ENCODE peak calls at places on chromosomes 12 and 14, in five cellular contexts. D is spleen, T is breast epithelium, S is suprapubic skin, F is IMR-90. R is an unnamed sample. For H3K4me1, the result is how much of the 10 kb centered on the place peaks cover.

GRCh38 chr12:105705765-105706164 is 375.3 kb downstream of the C12orf75 start:
- DNase-seq in S (no peak), T (no peak), F (peak), D (no peak), R (peak)

GRCh38 chr12:20865873-20866272 is 55.4 kb downstream of the SLCO1B3 start:
- DNase-seq in D (no peak), S (no peak), T (no peak), F (no peak), R (no peak)

GRCh38 chr14:61636792-61637191 is 58.5 kb upstream of the HIF1A start:
- DNase-seq in F (no peak), T (no peak), D (no peak), S (no peak), R (no peak)

GRCh38 chr14:71582705-71583104 is 349.5 kb upstream of the RGS6 start:
- DNase-seq in D (no peak), S (no peak), T (no peak), F (peak), R (no peak)

GRCh38 chr12:106305376-106305775 is 2.8 kb downstream of the TCP11L2 start:
- DNase-seq in F (peak), D (no peak), S (no peak), T (no peak), R (no peak)

GRCh38 chr12:74043343-74043742 is 494.3 kb upstream of the ATXN7L3B start:
- DNase-seq in F (no peak), T (no peak), S (no peak), D (no peak), R (no peak)

GRCh38 chr14:74574092-74574438 is 38.0 kb downstream of the LTBP2 start:
- DNase-seq in S (no peak), D (peak), T (no peak), F (no peak), R (no peak)

GRCh38 chr12:38850463-38850862 is 54.9 kb downstream of the CPNE8 start:
- DNase-seq in D (no peak), S (no peak), F (no peak), T (no peak), R (peak)

GRCh38 chr14:79090781-79091180 is 920.6 kb downstream of the NRXN3 start:
- DNase-seq in S (no peak), T (no peak), D (no peak), F (no peak), R (no peak)

GRCh38 chr12:131831635-131832041 is 3.4 kb downstream of the MMP17 start:
- DNase-seq in F (peak), D (no peak), T (no peak), S (peak), R (no peak)

GRCh38 chr14:102155150-102155549 is 15.5 kb downstream of the WDR20 start:
- DNase-seq in S (no peak), T (no peak), D (no peak), F (peak), R (no peak)

DNA sequence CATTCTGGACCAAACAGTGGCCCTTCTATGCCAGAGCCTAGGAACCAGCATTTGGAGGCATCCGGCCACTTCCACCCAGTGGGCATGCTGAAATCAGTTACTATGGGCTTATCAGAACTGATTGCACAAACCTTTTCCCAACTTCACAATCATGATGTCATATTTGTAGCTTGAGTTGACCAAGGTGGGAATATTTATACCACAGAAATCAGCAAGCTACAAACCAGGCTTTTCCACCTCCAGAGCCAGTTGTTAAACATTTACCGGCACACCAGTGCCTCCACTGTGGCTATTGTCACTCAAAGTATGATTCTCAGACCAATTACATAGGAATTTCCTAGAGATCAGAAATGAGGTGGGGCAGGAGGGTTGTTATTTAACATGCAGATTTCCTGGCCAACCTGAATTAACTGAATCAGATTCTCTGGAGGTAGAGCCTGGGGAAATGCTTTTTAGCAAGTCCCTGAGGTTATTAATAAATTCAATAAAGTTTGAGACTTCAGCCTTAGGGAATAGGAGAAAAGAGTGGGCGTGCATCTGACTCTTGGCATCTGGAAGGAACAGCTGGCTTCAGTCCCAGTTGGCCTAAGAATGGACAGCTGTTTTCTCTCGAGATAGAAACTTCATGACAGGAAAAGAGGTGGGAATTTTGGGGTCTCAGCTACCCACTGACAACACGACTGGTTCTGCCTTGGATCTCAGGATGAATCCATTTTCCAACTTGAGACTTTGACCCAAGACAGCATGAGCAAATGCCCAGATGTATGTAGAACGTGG is 273.8 kb downstream of the ZFP36L1 start:
- DNase-seq in T (no peak), S (no peak), D (no peak), F (peak), R (no peak)
- H3K4me1 ChIP-seq in T (under half), S (half or more), D (under half), F (under half), R (under half)

DNA sequence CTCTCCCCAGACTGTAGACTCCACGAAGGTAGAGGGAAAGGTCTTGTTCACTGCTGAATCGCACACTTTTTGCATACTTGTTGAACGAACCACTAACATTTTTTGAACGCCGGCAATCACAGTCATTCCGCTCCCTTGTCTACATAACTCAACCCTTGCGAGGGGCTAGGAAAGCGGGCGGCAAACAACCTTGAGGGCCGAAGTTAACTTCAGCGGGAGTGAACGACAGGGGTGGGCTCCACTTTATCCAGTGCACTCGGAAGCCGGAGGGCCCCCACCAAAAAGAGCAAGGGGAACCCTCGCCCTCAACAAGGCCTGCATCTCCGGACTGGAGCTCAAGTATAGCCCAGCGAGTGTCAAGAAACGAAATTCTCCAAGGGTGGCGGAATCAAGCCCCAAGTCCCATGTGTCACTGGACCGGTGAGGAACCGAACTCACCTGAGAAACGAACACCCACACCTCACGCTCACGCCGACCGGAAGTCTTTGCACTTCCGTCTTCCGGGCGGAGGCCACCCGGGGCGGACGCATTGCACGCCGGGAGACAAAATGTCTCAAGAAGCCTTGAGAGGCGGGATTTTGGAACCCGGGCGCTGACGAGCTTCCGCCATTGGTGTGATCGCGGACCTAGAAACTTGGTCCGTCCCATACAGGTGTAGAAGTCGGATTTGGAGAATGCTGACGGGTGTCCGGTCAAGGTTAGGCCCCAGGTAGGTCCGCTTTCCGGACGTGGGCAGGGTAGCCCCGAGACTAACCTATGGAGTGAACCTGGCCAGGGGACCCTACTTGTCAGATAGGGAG is at the start of gene LLPH:
- DNase-seq in D (peak), F (peak), S (peak), T (peak), R (peak)
- H3K27ac ChIP-seq in D (peak), F (peak), S (peak), T (peak), R (peak)

DNA sequence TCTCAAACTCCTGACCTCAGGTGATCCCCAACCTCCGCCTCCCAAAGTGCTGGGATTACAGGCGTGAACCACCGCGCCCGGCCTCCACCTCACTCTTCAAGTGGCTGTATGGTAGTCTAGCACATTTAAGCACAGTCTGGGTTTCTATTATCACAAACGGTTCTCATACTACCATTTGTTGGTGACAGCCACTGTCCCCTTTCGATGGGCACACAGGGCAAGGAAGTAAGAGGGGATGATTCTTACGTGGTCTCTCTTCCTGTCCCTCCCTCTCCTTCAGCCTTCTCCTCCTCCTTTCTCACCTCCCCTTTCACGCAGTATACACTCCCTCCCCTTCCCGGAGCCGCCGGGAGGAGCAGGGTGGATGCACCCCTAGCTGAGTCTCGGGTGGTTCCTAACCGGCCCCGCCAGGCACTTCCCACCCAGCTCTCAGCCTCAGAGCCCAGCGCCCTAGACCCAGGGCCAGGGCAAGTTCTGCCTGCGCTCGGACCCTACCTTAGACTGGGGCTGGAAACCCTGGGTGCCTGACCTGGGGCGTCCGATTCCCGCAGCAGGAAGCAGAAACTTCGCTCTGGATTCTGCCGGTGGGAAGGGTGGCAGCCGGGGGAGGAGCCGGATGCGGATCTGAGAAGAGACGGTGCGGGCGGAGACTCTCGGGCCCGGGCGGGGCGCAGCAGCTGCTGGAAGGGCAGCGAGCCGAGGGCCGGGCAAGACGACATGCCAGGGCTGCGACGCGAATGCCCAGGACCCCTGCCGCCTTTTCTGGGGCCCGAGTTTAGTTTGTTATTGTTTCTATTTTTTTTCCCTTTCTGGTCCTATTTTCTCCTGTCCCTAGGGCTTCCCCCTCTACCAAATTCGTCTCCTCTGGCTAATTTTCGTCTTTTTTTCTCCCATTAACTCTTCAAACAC is at the start of gene TEP1:
- DNase-seq in T (peak), D (peak), S (peak), F (peak), R (peak)
- TF ChIP-seq POLR2A in T (peak), D (no peak), S (peak), F (peak), R (peak)

GRCh38 chr14:84084056-84084590 is 1445.8 kb upstream of the FLRT2 start:
- DNase-seq in F (no peak), D (no peak), S (no peak), T (no peak), R (no peak)

GRCh38 chr14:84085493-84085892 is 1444.5 kb upstream of the FLRT2 start:
- DNase-seq in S (no peak), D (no peak), F (no peak), T (no peak), R (no peak)

GRCh38 chr14:84086714-84087113 is 1443.2 kb upstream of the FLRT2 start:
- DNase-seq in D (no peak), T (no peak), F (no peak), S (no peak), R (no peak)

GRCh38 chr14:84080961-84081360 is 1449.0 kb upstream of the FLRT2 start:
- DNase-seq in S (no peak), D (no peak), T (no peak), F (peak), R (no peak)
- H3K4me1 ChIP-seq in S (under half), D (under half), T (under half), F (under half), R (under half)

GRCh38 chr12:116337312-116337711 is 59.8 kb upstream of the MED13L start:
- DNase-seq in T (no peak), F (no peak), S (no peak), D (no peak), R (no peak)
- H3K27ac ChIP-seq in T (no peak), F (no peak), S (no peak), D (no peak), R (no peak)

GRCh38 chr14:100677152-100677924 is 49.4 kb upstream of the DLK1 start:
- DNase-seq in D (peak), F (no peak), S (no peak), T (no peak), R (peak)
- TF ChIP-seq POLR2A in D (no peak), F (no peak), S (no peak), T (no peak), R (peak)

DNA sequence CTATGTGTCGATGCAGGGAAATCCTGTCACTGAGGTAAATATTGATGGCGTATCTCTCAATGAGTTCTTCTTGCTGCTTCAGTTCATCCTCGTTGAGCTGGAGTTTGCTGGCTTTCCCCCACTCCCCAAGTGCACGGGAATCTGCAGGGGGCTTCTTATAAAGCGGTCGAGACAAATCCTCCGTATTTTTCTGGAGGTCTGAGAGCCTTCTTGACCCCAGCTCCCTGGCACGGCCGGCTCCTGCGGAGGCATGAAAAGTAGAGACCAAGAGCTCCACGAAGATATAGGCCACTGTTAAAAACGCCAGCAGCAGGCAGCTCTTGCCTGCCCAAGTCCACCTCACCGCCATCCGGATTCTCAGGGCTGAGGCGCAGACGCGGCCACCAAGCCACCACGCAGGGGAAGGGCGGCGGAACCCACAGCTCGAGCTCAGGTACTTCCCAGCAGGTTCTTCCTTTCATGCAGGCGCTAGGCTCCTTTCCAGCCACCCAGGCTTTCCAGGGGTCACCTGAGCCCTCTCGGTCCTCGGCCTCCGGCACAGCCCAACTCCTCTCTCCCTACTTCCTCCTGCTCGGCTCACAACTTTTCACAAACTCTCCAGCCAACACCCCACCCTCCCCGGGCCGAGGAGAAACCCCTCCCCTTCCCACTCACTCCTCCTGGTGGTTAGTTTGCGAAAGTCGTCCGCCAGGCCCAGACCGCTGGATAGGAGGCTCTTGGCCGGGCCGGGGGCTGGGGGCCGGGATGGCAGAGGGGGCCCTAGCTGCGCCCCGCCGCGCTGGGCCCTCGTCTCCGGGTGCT is at the start of gene GALNT4:
- DNase-seq in S (peak), D (peak), F (peak), T (peak), R (peak)
- H3K4me1 ChIP-seq in S (half or more), D (under half), F (under half), T (under half), R (under half)

DNA sequence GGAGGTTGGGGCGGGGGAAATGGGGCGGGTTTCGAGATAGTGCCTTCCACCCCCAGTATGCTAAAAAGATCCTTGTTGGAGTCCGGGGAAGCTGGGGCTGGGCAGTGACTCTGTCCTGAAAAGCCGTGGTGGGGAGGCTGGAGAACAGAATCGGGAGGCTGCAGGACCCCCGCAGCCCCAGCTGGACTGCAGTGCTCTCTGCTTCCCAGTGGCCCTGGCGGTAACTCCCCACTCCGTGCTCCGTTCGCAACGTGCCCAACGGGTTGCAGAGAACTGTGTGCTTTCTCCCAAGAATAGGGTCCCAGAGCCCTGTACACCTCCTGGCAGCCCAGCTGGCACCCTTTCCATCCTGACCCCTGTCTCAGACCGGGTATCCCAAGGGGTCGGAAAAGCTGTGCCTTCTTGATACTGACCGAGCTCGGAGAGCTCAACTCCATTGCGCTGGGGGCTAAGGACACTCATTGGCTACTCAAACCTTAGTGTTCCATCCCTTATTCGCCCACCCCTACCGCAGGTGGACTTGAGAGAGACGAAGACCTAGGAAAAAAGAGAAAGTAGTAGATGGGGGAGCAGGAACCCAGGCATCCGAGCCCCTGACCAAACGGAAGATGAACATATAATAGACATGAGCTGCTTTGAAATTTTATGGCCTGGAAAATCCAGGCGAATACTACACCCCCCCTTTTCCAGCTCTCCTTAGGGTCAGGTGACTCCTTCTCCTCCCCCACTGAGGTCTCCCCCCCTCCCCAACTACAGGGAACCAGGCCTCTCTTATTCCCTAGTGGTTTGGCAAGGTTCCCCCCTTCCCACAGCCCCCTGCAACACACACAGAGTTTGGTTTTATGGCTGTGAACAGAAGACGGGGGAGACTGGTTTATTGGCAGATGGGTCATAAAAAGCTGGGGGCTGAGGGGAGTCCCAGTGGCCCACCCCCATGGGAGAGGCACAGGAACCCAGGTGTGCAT is 1.3 kb downstream of the GDF11 start:
- DNase-seq in F (no peak), T (no peak), S (no peak), D (no peak), R (peak)
- H3K27ac ChIP-seq in F (peak), T (peak), S (no peak), D (peak), R (peak)